ENCODE peak calls at places on chromosome X, in four cellular contexts. J is non-pigmented ciliary epithelial cell, N is RCC 7860, X is HCT116. V is an unnamed sample.

GRCh38 chrX:46327229-46328081 is 217.8 kb downstream of the ZNF674 start:
- DNase-seq in J (no peak), N (peak; percentile 85), X (peak; percentile 76), V (no peak)

GRCh38 chrX:130057209-130057608 is 53.1 kb downstream of the ELF4 start:
- DNase-seq in J (no peak), N (no peak), X (no peak), V (no peak)

GRCh38 chrX:71870337-71871098 is 40.1 kb upstream of the NHSL2 start:
- DNase-seq in J (no peak), N (peak; percentile 4), X (peak; percentile 39), V (no peak)

GRCh38 chrX:42839632-42840031 is 61.7 kb upstream of the PPP1R2C start:
- DNase-seq in J (no peak), N (no peak), X (no peak), V (no peak)

GRCh38 chrX:119655125-119655524 is 37.8 kb downstream of the SEPTIN6 start:
- DNase-seq in J (peak; percentile 88), N (peak; percentile 32), X (no peak), V (peak; percentile 16)

GRCh38 chrX:151711787-151712186 is 4.0 kb upstream of the FATE1 start:
- DNase-seq in J (no peak), N (no peak), X (no peak), V (no peak)

GRCh38 chrX:111375747-111376146 is 36.2 kb downstream of the DCX start:
- DNase-seq in J (no peak), N (no peak), X (no peak), V (no peak)

GRCh38 chrX:119181491-119181890 is 53.9 kb upstream of the KIAA1210 start:
- DNase-seq in J (no peak), N (no peak), X (peak; percentile 18), V (no peak)

GRCh38 chrX:46574941-46575381 is 1.4 kb downstream of the CHST7 start:
- DNase-seq in J (no peak), N (no peak), X (no peak), V (peak; percentile 7)

GRCh38 chrX:26470946-26471345 is 255.0 kb downstream of the MAGEB5 start:
- DNase-seq in J (no peak), N (no peak), X (no peak), V (no peak)

GRCh38 chrX:120090208-120090607 is 12.7 kb upstream of the RHOXF2B start:
- DNase-seq in J (no peak), N (no peak), X (no peak), V (no peak)

GRCh38 chrX:151981129-151981528 is 6.7 kb upstream of the GABRE start:
- DNase-seq in J (no peak), N (peak; percentile 68), X (no peak), V (no peak)

GRCh38 chrX:122440832-122441231 is 743.2 kb upstream of the GRIA3 start:
- DNase-seq in J (no peak), N (no peak), X (no peak), V (no peak)

GRCh38 chrX:41348551-41348950 is 14.6 kb downstream of the DDX3X start:
- DNase-seq in J (no peak), N (no peak), X (no peak), V (no peak)

GRCh38 chrX:19174401-19175025 is 52.2 kb upstream of the ADGRG2 start:
- DNase-seq in J (peak; percentile 1), N (peak; percentile 71), X (no peak), V (no peak)

GRCh38 chrX:74111245-74111644 is 192.7 kb upstream of the ZCCHC13 start:
- DNase-seq in J (no peak), N (no peak), X (no peak), V (no peak)

GRCh38 chrX:108704839-108705238 is 31.5 kb downstream of the IRS4 start:
- DNase-seq in J (no peak), N (no peak), X (no peak), V (no peak)

GRCh38 chrX:40504801-40505605 is 75.8 kb upstream of the ATP6AP2 start:
- DNase-seq in J (peak; percentile 70), N (peak; percentile 88), X (no peak), V (no peak)

V was measured in CD8-positive, alpha-beta memory T cell.